ENCODE peak calls at places on chromosomes 2 and 18, in five cellular contexts. O, W, V, D and E are unnamed samples.
A peak's percentile ranks its signal among the peaks of the same experiment; 100 is the strongest.

GRCh38 chr18:75244336-75244735 is 33.7 kb downstream of the TSHZ1 start:
- DNase-seq in D (peak; percentile 12), W (peak; percentile 53), O (peak; percentile 62), V (no peak), E (peak; percentile 39)

GRCh38 chr2:31962757-31963361 is 47.9 kb downstream of the MEMO1 start:
- DNase-seq in D (no peak), V (no peak), O (no peak), W (no peak), E (no peak)

GRCh38 chr18:50982086-50982801 is 14.4 kb downstream of the ELAC1 start:
- DNase-seq in D (no peak), O (no peak), W (no peak), V (peak; percentile 38), E (no peak)

GRCh38 chr2:133812826-133813617 is 244.8 kb upstream of the NCKAP5 start:
- DNase-seq in O (no peak), V (no peak), D (no peak), W (no peak), E (no peak)

GRCh38 chr18:55586841-55587240 is 1.2 kb downstream of the TCF4 start:
- DNase-seq in D (no peak), W (no peak), O (no peak), V (no peak), E (no peak)

GRCh38 chr2:215499330-215499729 is 63.5 kb upstream of the FN1 start:
- DNase-seq in O (no peak), D (no peak), V (no peak), W (no peak), E (no peak)

GRCh38 chr2:108988796-108989713 is at the start of gene EDAR:
- DNase-seq in W (peak; percentile 79), O (peak; percentile 87), D (peak; percentile 18), V (peak; percentile 69), E (peak; percentile 48)

GRCh38 chr2:60961457-60961856 is 56.1 kb upstream of the PEX13 start:
- DNase-seq in V (no peak), D (no peak), W (no peak), O (no peak), E (no peak)

GRCh38 chr18:32425466-32425865 is 45.2 kb downstream of the GAREM1 start:
- DNase-seq in D (no peak), O (no peak), W (no peak), V (no peak), E (no peak)

GRCh38 chr2:21165350-21165749 is 41.6 kb downstream of the TDRD15 start:
- DNase-seq in D (peak; percentile 3), O (no peak), V (no peak), W (no peak), E (no peak)

GRCh38 chr18:74551936-74552555 is 17.7 kb downstream of the CNDP1 start:
- DNase-seq in O (peak; percentile 95), W (peak; percentile 84), D (peak; percentile 77), V (peak; percentile 90), E (peak; percentile 85)

GRCh38 chr2:48200591-48201293 is 294.4 kb upstream of the FBXO11 start:
- DNase-seq in O (no peak), W (no peak), D (peak; percentile 26), V (no peak), E (no peak)

GRCh38 chr18:21636769-21637168 is 24.7 kb downstream of the SNRPD1 start:
- DNase-seq in V (no peak), O (no peak), D (no peak), W (no peak), E (no peak)

GRCh38 chr2:63856302-63856600 is 14.6 kb downstream of the UGP2 start:
- DNase-seq in D (no peak), V (no peak), O (no peak), W (no peak), E (no peak)

GRCh38 chr2:39913648-39914456 is 134.8 kb upstream of the THUMPD2 start:
- DNase-seq in O (peak; percentile 81), V (no peak), D (peak; percentile 57), W (no peak), E (no peak)

GRCh38 chr18:27778441-27778840 is 398.5 kb downstream of the CDH2 start:
- DNase-seq in W (no peak), D (no peak), O (peak; percentile 52), V (no peak), E (no peak)

GRCh38 chr2:115874427-115874826 is 1432.0 kb downstream of the DPP10 start:
- DNase-seq in W (no peak), V (no peak), D (no peak), O (no peak), E (no peak)

GRCh38 chr18:64365106-64365505 is 216.2 kb upstream of the LINC00305 start:
- DNase-seq in W (no peak), O (no peak), D (no peak), V (no peak), E (no peak)

GRCh38 chr2:148660999-148661398 is 16.4 kb downstream of the EPC2 start:
- DNase-seq in O (no peak), W (no peak), V (no peak), D (no peak), E (no peak)

GRCh38 chr2:6963727-6964126 is 46.5 kb downstream of the RNF144A start:
- DNase-seq in O (no peak), V (no peak), W (no peak), D (no peak), E (no peak)

GRCh38 chr2:129074526-129074925 is 755.9 kb upstream of the HS6ST1 start:
- DNase-seq in V (no peak), D (no peak), W (no peak), O (no peak), E (no peak)

GRCh38 chr2:226740039-226740648 is 59.5 kb downstream of the IRS1 start:
- DNase-seq in W (no peak), D (no peak), O (no peak), V (no peak), E (no peak)

GRCh38 chr2:47559079-47559684 is 156.2 kb downstream of the MSH2 start:
- DNase-seq in O (no peak), W (no peak), D (no peak), V (no peak), E (no peak)

GRCh38 chr2:224948859-224949258 is 93.4 kb downstream of the DOCK10 start:
- DNase-seq in V (no peak), D (no peak), O (no peak), W (no peak), E (peak; percentile 41)

GRCh38 chr18:57915848-57916596 is 112.9 kb upstream of the ATP8B1 start:
- DNase-seq in W (no peak), V (peak; percentile 38), O (no peak), D (peak; percentile 11), E (no peak)

GRCh38 chr2:145230546-145230945 is 710.6 kb upstream of the ZEB2 start:
- DNase-seq in O (no peak), W (no peak), V (no peak), D (no peak), E (no peak)

DNA sequence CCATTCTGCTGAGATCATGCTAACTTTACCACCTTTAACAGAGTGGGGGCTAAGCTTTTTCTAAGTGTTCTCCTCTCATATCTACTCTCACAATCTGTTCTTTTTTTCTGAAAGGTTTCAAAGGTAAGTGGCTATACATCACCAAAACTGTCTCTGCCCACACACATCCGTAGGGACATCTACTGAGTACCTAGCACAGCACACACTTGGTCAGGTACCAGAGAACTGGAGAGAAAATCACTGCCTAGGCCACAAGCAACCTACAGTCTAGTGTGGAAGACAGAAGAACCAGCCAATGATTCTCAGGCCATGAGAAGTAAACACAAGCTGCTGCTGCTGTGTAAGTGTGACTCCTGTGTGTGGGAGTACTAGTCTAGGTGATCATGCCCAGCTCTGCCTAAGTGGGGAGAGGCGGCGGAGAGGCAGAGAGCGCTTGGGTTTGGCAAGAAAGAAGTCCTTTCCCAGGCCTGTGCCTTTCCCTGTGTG is 176.1 kb upstream of the ZFP36L2 start:
- DNase-seq in O (no peak), V (no peak), W (no peak), D (no peak), E (no peak)
- H3K4me1 ChIP-seq in O (peaks cover 31% of the 10 kb centered on the region), V (peaks cover 5% of the 10 kb centered on the region), W (no peaks in the 10 kb centered on the region), D (no peaks in the 10 kb centered on the region), E (peaks cover 8% of the 10 kb centered on the region)

GRCh38 chr18:25737710-25738251 is 352.6 kb downstream of the SS18 start:
- DNase-seq in D (no peak), W (no peak), V (no peak), O (no peak), E (no peak)
- H3K27ac ChIP-seq in D (no peak overlapping the region), W (no peak overlapping the region), V (no peak overlapping the region), O (no peak overlapping the region), E (no peak overlapping the region)

GRCh38 chr2:201633862-201634261 is 9.4 kb downstream of the TMEM237 start:
- DNase-seq in O (no peak), D (no peak), W (no peak), V (no peak), E (no peak)
- TF ChIP-seq POLR2AphosphoS5 in O (no peak), D (no peak), W (no peak), V (no peak), E (no peak)

GRCh38 chr18:8719192-8719591 is 13.8 kb downstream of the MTCL1 start:
- DNase-seq in D (no peak), W (no peak), O (no peak), V (no peak), E (no peak)
- H3K4me1 ChIP-seq in D (no peaks in the 10 kb centered on the region), W (peaks cover 12% of the 10 kb centered on the region), O (peaks cover 57% of the 10 kb centered on the region), V (peaks cover 7% of the 10 kb centered on the region), E (no peaks in the 10 kb centered on the region)

GRCh38 chr2:170973225-170973491 is 44.1 kb downstream of the GORASP2 start:
- DNase-seq in W (no peak), O (no peak), D (no peak), V (no peak), E (no peak)
- H3K27ac ChIP-seq in W (no peak overlapping the region), O (no peak overlapping the region), D (peak overlapping the region; percentile 46), V (peak overlapping the region; percentile 75), E (no peak overlapping the region)

GRCh38 chr2:127641846-127642510 is 4.0 kb upstream of the GPR17 start:
- DNase-seq in D (no peak), V (no peak), W (no peak), O (no peak), E (peak; percentile 79)
- TF ChIP-seq POLR2AphosphoS5 in D (no peak), V (no peak), W (no peak), O (no peak), E (no peak)

GRCh38 chr2:235047171-235048160 is 95.6 kb downstream of the SH3BP4 start:
- DNase-seq in V (no peak), O (no peak), D (no peak), W (no peak), E (no peak)
- H3K4me1 ChIP-seq in V (peaks cover 10% of the 10 kb centered on the region), O (no peaks in the 10 kb centered on the region), D (no peaks in the 10 kb centered on the region), W (no peaks in the 10 kb centered on the region), E (peaks cover 31% of the 10 kb centered on the region)

DNA sequence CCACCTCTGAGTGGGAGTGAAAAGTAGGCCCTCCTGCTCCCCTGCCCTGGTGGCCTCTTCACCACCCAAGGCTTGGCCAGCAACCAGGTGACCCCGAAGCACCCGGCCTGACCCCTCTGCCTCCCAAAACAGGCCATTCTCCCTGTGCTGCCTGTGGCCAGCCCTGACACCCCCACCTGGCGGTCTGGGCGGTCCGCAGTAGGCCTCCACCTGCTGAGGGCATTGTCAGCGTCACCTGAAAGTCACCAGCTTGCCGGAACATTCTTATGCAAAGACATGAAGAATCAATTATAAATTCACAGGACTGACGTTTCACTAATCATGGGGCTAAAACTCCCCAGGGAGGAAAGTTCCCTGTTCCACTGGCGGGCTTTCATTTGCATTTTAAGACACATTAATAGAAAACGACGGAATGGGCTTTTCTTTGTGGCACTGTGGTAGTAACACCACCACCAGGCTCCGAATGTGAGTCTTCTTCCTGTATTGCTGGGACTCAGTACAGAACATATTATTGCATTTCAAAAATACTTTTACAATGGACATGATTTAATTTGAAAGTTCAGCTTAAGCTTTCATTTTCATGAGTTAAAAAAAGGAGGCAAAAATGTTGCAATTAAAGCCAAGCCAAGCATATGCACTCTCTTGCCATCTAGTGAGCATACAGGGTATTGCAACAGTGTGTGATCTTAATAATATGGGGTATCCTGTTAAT is 57.4 kb downstream of the ADI1 start:
- DNase-seq in D (peak; percentile 68), O (peak; percentile 76), V (no peak), W (no peak), E (no peak)
- H3K27ac ChIP-seq in D (no peak overlapping the region), O (no peak overlapping the region), V (no peak overlapping the region), W (no peak overlapping the region), E (no peak overlapping the region)